ENCODE peak calls at places on chromosome 11, in five cellular contexts. E, D, F, W and H are unnamed samples.

GRCh38 chr11:90341986-90342385 is 119.1 kb upstream of the CHORDC1 start:
- DNase-seq in F (no peak), W (no peak), E (no peak), D (no peak), H (no peak)

GRCh38 chr11:447923-448731 is 2.0 kb upstream of the PTDSS2 start:
- DNase-seq in D (peak), W (peak), E (peak), F (peak), H (peak)

GRCh38 chr11:71204294-71204693 is 48.1 kb downstream of the SHANK2 start:
- DNase-seq in F (no peak), W (no peak), E (peak), D (no peak), H (no peak)

GRCh38 chr11:108787105-108787504 is 122.2 kb downstream of the DDX10 start:
- DNase-seq in F (no peak), W (no peak), D (peak), E (no peak), H (no peak)

GRCh38 chr11:23688835-23689234 is 808.0 kb upstream of the LUZP2 start:
- DNase-seq in F (no peak), W (no peak), E (no peak), D (peak), H (no peak)

GRCh38 chr11:1408346-1408745 is 18.6 kb downstream of the BRSK2 start:
- DNase-seq in D (no peak), W (no peak), F (peak), E (peak), H (no peak)

GRCh38 chr11:74493816-74494630 is 499 bp upstream of the LIPT2 start:
- DNase-seq in D (peak), F (no peak), E (no peak), W (no peak), H (no peak)

GRCh38 chr11:108793138-108793537 is 128.3 kb downstream of the DDX10 start:
- DNase-seq in E (no peak), W (no peak), F (no peak), D (no peak), H (no peak)

GRCh38 chr11:57405271-57405890 is 14.9 kb upstream of the PRG2 start:
- DNase-seq in D (no peak), F (no peak), E (no peak), W (no peak), H (no peak)

GRCh38 chr11:126357055-126357962 is 1.8 kb downstream of the ST3GAL4 start:
- DNase-seq in W (peak), E (no peak), F (no peak), D (no peak), H (no peak)

GRCh38 chr11:95101935-95102334 is 12.3 kb downstream of the ENDOD1 start:
- DNase-seq in F (no peak), D (no peak), W (no peak), E (no peak), H (no peak)

GRCh38 chr11:74957937-74958629 is 9.0 kb downstream of the SPCS2 start:
- DNase-seq in E (no peak), W (no peak), D (no peak), F (no peak), H (no peak)

GRCh38 chr11:118088531-118088930 is 1.8 kb upstream of the SMIM35 start:
- DNase-seq in D (peak), W (peak), E (no peak), F (no peak), H (no peak)

GRCh38 chr11:16402654-16403447 is 46.5 kb upstream of the SOX6 start:
- DNase-seq in D (no peak), E (no peak), W (no peak), F (no peak), H (no peak)

GRCh38 chr11:5197538-5197937 is 2.9 kb downstream of the OR51V1 start:
- DNase-seq in F (no peak), E (no peak), W (no peak), D (no peak), H (no peak)

GRCh38 chr11:70433526-70433925 is 35.2 kb downstream of the CTTN start:
- DNase-seq in W (no peak), D (no peak), F (no peak), E (no peak), H (no peak)

GRCh38 chr11:43556892-43557291 is 123.6 kb upstream of the HSD17B12 start:
- DNase-seq in W (no peak), E (no peak), F (no peak), D (no peak), H (no peak)
- H3K4me3 ChIP-seq in W (peak), E (no peak), F (no peak), D (no peak), H (no peak)

GRCh38 chr11:129278586-129279319 is 86.6 kb upstream of the ARHGAP32 start:
- DNase-seq in W (no peak), E (peak), F (no peak), D (peak), H (no peak)
- H3K4me3 ChIP-seq in W (peak), E (peak), F (no peak), D (peak), H (peak)

DNA sequence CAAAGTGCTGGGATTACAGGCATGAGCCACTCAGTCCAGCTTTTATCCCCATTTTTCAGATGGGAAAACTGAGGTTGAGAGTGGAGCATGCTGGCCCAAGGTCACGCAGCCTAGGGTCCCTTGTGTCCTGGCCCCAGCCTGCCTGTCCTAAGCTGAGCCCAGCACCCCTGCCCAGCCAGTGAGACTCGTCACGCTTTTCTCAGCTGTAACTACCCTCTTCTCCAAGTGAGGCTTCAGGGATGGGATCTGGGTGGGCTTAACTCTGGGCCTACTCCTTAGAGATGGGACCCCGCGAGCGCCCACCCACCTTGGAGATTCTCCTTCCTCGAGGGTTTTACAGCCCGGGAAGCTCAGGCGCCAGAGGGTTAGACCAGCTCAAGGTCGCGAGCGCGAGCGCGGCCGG is 390 bp upstream of the TMEM151A start:
- DNase-seq in E (peak), W (no peak), D (no peak), F (no peak), H (no peak)
- H3K4me3 ChIP-seq in E (no peak), W (peak), D (no peak), F (no peak), H (peak)

GRCh38 chr11:111413849-111414248 is 34.8 kb upstream of the POU2AF1 start:
- DNase-seq in E (no peak), F (no peak), W (no peak), D (no peak), H (no peak)
- H3K4me3 ChIP-seq in E (no peak), F (no peak), W (no peak), D (no peak), H (no peak)

GRCh38 chr11:30322826-30323710 is at the start of gene ARL14EP:
- DNase-seq in W (peak), E (peak), F (peak), D (peak), H (peak)

GRCh38 chr11:30326114-30326783 is 3.3 kb downstream of the ARL14EP start:
- DNase-seq in W (no peak), D (peak), F (no peak), E (no peak), H (no peak)

GRCh38 chr11:30321321-30321720 is 1.6 kb upstream of the ARL14EP start:
- DNase-seq in F (no peak), E (no peak), W (no peak), D (no peak), H (no peak)

GRCh38 chr11:30326911-30327310 is 4.0 kb downstream of the ARL14EP start:
- DNase-seq in F (no peak), D (no peak), W (no peak), E (no peak), H (no peak)

DNA sequence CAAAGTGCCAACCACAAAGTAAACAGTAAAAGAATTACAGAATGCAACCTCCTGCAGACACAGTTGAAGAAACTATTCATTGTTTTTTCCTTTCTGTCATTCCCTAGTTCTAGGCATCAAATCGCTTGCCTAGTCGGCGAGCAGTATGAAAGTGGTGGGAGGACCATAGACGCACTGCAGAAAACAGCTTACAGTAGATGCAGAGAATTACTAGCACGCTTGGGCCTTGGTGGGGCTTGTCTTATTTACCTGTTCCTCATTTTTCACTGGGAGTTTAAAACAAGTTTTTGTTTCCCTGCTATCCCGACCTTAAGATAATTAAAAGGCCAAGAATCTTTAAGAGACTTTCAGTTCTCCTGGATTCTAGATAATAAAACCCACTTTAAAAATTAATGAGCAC is 742 bp upstream of the ARL14EP start:
- DNase-seq in W (no peak), E (no peak), D (no peak), F (no peak), H (no peak)
- H3K4me3 ChIP-seq in W (peak), E (no peak), D (peak), F (no peak), H (peak)